ENCODE peak calls at places on chromosomes 13 and 19, in four cellular contexts. One of them, this sample, is unnamed.

GRCh38 chr19:46107371-46107770 is 17.1 kb downstream of the IGFL3 start:
- DNase-seq in sigmoid colon: no peak
- DNase-seq in astrocyte of the spinal cord: peak; percentile 59
- DNase-seq in retinal pigment epithelial cell: no peak
- DNase-seq in this sample: peak; percentile 47

GRCh38 chr19:31264379-31264778 is 84.9 kb downstream of the TSHZ3 start:
- DNase-seq in sigmoid colon: peak; percentile 52
- DNase-seq in astrocyte of the spinal cord: no peak
- DNase-seq in retinal pigment epithelial cell: no peak
- DNase-seq in this sample: no peak

GRCh38 chr19:33780746-33781145 is 15.9 kb upstream of the KCTD15 start:
- DNase-seq in sigmoid colon: no peak
- DNase-seq in astrocyte of the spinal cord: no peak
- DNase-seq in retinal pigment epithelial cell: no peak
- DNase-seq in this sample: no peak

GRCh38 chr13:71320452-71320851 is 546.6 kb downstream of the DACH1 start:
- DNase-seq in sigmoid colon: no peak
- DNase-seq in astrocyte of the spinal cord: peak; percentile 6
- DNase-seq in retinal pigment epithelial cell: no peak
- DNase-seq in this sample: peak; percentile 61

GRCh38 chr13:52051400-52051799 is 26.9 kb downstream of the UTP14C start:
- DNase-seq in sigmoid colon: no peak
- DNase-seq in astrocyte of the spinal cord: no peak
- DNase-seq in retinal pigment epithelial cell: no peak
- DNase-seq in this sample: no peak

GRCh38 chr19:33677745-33678426 is 56.1 kb downstream of the CHST8 start:
- DNase-seq in sigmoid colon: peak; percentile 38
- DNase-seq in astrocyte of the spinal cord: no peak
- DNase-seq in retinal pigment epithelial cell: no peak
- DNase-seq in this sample: no peak

GRCh38 chr19:58088521-58089052 is 9.4 kb downstream of the ZSCAN18 start:
- DNase-seq in sigmoid colon: no peak
- DNase-seq in astrocyte of the spinal cord: no peak
- DNase-seq in retinal pigment epithelial cell: no peak
- DNase-seq in this sample: no peak

GRCh38 chr19:33734913-33735312 is 61.8 kb upstream of the KCTD15 start:
- DNase-seq in sigmoid colon: no peak
- DNase-seq in astrocyte of the spinal cord: no peak
- DNase-seq in retinal pigment epithelial cell: no peak
- DNase-seq in this sample: no peak

GRCh38 chr13:75326173-75327131 is 155.5 kb downstream of the TBC1D4 start:
- DNase-seq in sigmoid colon: no peak
- DNase-seq in astrocyte of the spinal cord: peak; percentile 44
- DNase-seq in retinal pigment epithelial cell: no peak
- DNase-seq in this sample: peak; percentile 79

GRCh38 chr13:53073711-53074110 is 45.1 kb downstream of the OLFM4 start:
- DNase-seq in sigmoid colon: no peak
- DNase-seq in astrocyte of the spinal cord: no peak
- DNase-seq in retinal pigment epithelial cell: no peak
- DNase-seq in this sample: no peak

GRCh38 chr19:46487802-46488445 is 7.7 kb downstream of the PNMA8B start:
- DNase-seq in sigmoid colon: peak; percentile 90
- DNase-seq in astrocyte of the spinal cord: peak; percentile 62
- DNase-seq in retinal pigment epithelial cell: no peak
- DNase-seq in this sample: peak; percentile 78

GRCh38 chr19:18847516-18848463 is 16.0 kb downstream of the UPF1 start:
- DNase-seq in sigmoid colon: no peak
- DNase-seq in astrocyte of the spinal cord: no peak
- DNase-seq in retinal pigment epithelial cell: no peak
- DNase-seq in this sample: peak; percentile 50

GRCh38 chr13:112908342-112908741 is 60.7 kb upstream of the MCF2L start:
- DNase-seq in sigmoid colon: no peak
- DNase-seq in astrocyte of the spinal cord: no peak
- DNase-seq in retinal pigment epithelial cell: no peak
- DNase-seq in this sample: no peak

GRCh38 chr19:571127-571974 is 1.0 kb upstream of the BSG start:
- DNase-seq in sigmoid colon: no peak
- DNase-seq in astrocyte of the spinal cord: no peak
- DNase-seq in retinal pigment epithelial cell: no peak
- DNase-seq in this sample: no peak

GRCh38 chr19:51370230-51370629 is 1.4 kb upstream of the CLDND2 start:
- DNase-seq in sigmoid colon: no peak
- DNase-seq in astrocyte of the spinal cord: no peak
- DNase-seq in retinal pigment epithelial cell: no peak
- DNase-seq in this sample: no peak

GRCh38 chr13:109747524-109747923 is 38.9 kb downstream of the IRS2 start:
- DNase-seq in sigmoid colon: no peak
- DNase-seq in astrocyte of the spinal cord: no peak
- DNase-seq in retinal pigment epithelial cell: no peak
- DNase-seq in this sample: no peak

DNA sequence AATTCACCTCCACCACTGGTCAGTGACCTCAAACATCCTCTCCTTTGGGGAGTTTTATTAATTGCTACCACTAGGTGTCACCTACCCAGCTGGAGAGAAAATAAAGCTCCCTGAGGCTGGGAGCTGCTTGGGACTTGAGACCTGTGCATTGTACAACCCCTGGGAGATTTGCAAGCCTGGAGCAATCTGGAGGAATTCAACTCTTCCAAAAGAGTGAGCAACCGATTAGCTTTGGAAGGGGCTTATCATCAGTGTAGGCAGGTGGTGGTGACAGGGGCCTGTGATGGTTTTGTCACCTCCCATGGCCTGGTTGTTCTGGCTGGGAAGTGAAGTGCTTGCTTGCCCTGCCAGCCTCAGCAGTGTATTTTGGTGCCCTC is 30.2 kb upstream of the FRY start:
- DNase-seq in sigmoid colon: no peak
- DNase-seq in astrocyte of the spinal cord: peak; percentile 41
- DNase-seq in retinal pigment epithelial cell: no peak
- DNase-seq in this sample: peak; percentile 74
- TF ChIP-seq CTCF in sigmoid colon: peak; percentile 27
- TF ChIP-seq CTCF in astrocyte of the spinal cord: peak; percentile 54
- TF ChIP-seq CTCF in retinal pigment epithelial cell: peak; percentile 67
- TF ChIP-seq CTCF in this sample: peak; percentile 56

GRCh38 chr13:45046445-45046844 is 57.1 kb downstream of the GPALPP1 start:
- DNase-seq in sigmoid colon: no peak
- DNase-seq in astrocyte of the spinal cord: no peak
- DNase-seq in retinal pigment epithelial cell: no peak
- DNase-seq in this sample: no peak
- H3K4me3 ChIP-seq in sigmoid colon: peak overlapping the region; percentile 47
- H3K4me3 ChIP-seq in astrocyte of the spinal cord: no peak overlapping the region
- H3K4me3 ChIP-seq in retinal pigment epithelial cell: peak overlapping the region; percentile 61
- H3K4me3 ChIP-seq in this sample: no peak overlapping the region

DNA sequence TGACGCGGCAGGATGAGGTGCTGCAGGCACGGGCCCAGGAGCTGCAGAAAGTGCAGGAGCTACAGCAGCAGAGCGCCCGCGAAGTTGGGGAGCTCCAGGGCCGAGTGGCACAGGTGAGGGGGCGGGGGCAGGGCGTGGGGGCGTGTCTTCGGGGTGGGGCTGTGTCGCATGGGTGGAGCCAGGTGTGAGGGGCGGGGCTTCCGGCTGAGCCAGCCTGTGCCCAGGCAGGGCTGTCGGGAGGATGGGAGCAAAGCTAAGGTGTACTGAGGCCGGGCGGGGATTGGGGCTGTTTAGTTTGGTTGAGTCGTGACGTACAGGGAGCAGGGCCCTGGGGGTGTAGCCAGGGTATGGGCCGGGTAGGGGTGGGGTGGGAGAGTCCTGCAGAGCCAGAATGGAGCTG is 62.3 kb downstream of the KCNC3 start:
- DNase-seq in sigmoid colon: no peak
- DNase-seq in astrocyte of the spinal cord: no peak
- DNase-seq in retinal pigment epithelial cell: no peak
- DNase-seq in this sample: no peak
- TF ChIP-seq CTCF in sigmoid colon: no peak
- TF ChIP-seq CTCF in astrocyte of the spinal cord: no peak
- TF ChIP-seq CTCF in retinal pigment epithelial cell: no peak
- TF ChIP-seq CTCF in this sample: no peak

GRCh38 chr19:36090930-36091695 is 19.8 kb upstream of the OVOL3 start:
- DNase-seq in sigmoid colon: no peak
- DNase-seq in astrocyte of the spinal cord: no peak
- DNase-seq in retinal pigment epithelial cell: no peak
- DNase-seq in this sample: no peak
- H3K4me3 ChIP-seq in sigmoid colon: no peak overlapping the region
- H3K4me3 ChIP-seq in astrocyte of the spinal cord: no peak overlapping the region
- H3K4me3 ChIP-seq in retinal pigment epithelial cell: no peak overlapping the region
- H3K4me3 ChIP-seq in this sample: no peak overlapping the region

DNA sequence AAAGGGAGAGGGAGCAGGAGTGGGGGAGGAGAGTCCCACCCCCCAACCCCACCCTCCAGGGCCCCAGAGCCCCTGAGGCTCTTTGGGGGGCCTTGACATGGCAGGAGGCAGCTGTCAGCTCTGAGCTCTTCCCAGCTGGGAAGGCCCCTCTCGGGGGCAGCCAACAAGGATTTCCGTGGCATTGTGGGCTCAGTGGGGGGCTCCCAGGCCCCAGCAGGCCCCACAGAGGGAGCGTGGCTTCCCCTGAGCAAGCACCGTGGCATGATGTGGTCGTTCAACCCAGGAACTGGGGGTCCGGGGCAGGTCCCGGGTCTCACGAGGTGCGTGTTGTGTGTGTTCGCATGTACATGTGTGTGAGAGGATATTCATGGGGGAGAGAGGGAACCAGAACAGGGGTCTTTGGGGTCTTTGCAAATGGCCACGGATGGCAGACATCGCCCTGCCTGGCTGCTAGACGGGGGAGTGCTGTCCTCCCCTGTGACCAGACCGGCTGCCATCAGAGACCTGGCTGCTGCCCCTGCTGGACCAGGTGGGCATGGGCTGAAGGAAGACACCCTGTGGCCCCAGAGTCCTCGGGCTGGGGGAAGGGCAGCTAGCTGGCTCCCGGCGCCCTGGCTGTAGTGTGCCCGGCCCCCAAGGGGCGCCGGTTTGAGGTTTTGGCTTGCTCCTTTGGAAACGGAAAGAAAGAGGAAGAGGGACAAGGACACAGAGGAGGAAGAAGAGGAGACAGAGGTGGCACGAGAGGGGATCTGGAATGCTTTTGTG is 3.7 kb upstream of the AKAP8L start:
- DNase-seq in sigmoid colon: no peak
- DNase-seq in astrocyte of the spinal cord: no peak
- DNase-seq in retinal pigment epithelial cell: no peak
- DNase-seq in this sample: no peak
- TF ChIP-seq CTCF in sigmoid colon: no peak
- TF ChIP-seq CTCF in astrocyte of the spinal cord: no peak
- TF ChIP-seq CTCF in retinal pigment epithelial cell: no peak
- TF ChIP-seq CTCF in this sample: no peak

DNA sequence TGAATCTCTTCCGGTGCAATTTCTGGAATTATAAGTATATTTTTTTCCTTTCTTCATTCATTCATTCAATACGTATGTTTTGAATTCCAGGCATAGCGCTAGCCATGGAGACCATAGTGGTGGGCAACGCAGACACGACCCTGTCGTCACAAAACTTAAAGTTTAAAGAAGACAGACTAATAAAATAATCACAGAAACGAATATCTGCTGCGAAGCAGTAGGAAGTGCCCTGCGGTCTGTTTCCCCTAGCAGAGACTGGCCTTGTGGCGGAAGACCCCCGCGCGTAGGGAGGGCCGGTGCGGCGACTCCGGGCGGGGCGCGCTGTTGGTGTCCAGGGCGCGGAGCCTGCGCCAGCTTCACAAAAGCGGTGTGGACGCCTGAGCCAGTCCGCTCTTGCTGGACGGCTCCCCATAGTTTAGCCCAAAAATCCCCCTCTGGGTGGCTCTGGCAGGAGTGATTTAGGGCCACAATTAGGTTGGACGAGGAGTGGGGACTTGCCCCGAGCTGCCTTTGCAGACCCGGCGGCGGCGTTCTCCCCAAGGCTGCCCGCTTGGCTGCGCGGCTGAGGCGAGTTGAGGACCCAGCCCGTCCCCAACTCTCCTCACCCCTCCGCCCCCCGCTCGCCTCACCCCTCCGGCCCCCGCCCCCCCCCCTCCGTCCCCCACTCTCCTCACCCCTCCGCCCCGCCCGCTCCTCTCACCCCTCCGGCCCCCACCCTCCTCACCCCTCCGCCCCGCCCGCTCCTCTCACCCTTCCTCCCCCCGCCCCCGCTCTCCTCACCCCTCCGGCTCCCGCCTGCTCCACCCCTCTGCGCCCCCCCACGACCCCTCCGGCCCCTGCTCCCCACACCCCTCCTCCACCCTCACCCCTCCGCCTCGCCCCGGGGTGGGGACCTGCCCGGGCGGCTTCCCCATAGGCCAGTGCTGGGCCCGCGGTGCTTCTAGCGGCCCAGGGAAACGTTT is 14.2 kb upstream of the LATS2 start:
- DNase-seq in sigmoid colon: peak; percentile 73
- DNase-seq in astrocyte of the spinal cord: peak; percentile 49
- DNase-seq in retinal pigment epithelial cell: no peak
- DNase-seq in this sample: peak; percentile 42
- H3K4me3 ChIP-seq in sigmoid colon: peak overlapping the region; percentile 55
- H3K4me3 ChIP-seq in astrocyte of the spinal cord: peak overlapping the region; percentile 44
- H3K4me3 ChIP-seq in retinal pigment epithelial cell: peak overlapping the region; percentile 65
- H3K4me3 ChIP-seq in this sample: peak overlapping the region; percentile 51

GRCh38 chr13:42076309-42076713 is 27.9 kb downstream of the DGKH start:
- DNase-seq in sigmoid colon: no peak
- DNase-seq in astrocyte of the spinal cord: no peak
- DNase-seq in retinal pigment epithelial cell: no peak
- DNase-seq in this sample: no peak

GRCh38 chr13:42073683-42074082 is 25.2 kb downstream of the DGKH start:
- DNase-seq in sigmoid colon: no peak
- DNase-seq in astrocyte of the spinal cord: no peak
- DNase-seq in retinal pigment epithelial cell: no peak
- DNase-seq in this sample: peak; percentile 25

GRCh38 chr13:42075517-42075916 is 27.1 kb downstream of the DGKH start:
- DNase-seq in sigmoid colon: no peak
- DNase-seq in astrocyte of the spinal cord: no peak
- DNase-seq in retinal pigment epithelial cell: no peak
- DNase-seq in this sample: no peak

GRCh38 chr13:42083138-42083770 is 34.8 kb downstream of the DGKH start:
- DNase-seq in sigmoid colon: no peak
- DNase-seq in astrocyte of the spinal cord: no peak
- DNase-seq in retinal pigment epithelial cell: no peak
- DNase-seq in this sample: no peak

DNA sequence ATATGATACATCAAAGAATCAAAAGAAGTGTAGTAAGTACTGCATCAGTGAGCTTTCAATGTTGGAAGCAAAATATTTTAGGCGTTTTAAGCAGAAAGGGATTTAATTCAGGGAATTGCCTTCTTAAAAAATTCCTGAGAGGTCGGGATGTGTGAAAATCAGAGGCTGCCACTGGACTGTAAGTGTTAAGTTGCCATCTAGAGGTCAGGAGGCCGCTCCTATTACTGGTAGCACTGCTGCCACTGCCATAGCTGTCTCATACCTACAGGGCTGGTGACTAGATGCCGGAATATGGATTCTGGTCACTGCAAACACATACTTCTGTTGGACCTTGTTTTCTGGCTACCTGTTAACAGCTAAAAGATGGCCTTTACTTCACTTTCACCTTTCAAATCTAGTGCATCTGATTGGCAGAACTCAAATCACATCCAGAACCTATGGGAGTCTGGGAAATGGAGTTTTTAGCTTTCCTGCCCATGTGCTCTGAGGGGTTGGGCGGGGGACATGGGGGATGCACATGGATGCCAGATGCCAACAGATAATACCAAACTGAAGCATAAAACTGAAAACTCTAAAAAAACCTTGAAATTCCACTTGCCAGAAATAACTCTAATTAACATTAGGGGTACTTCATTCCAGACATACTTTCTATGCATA is 29.8 kb downstream of the DGKH start:
- DNase-seq in sigmoid colon: no peak
- DNase-seq in astrocyte of the spinal cord: no peak
- DNase-seq in retinal pigment epithelial cell: no peak
- DNase-seq in this sample: no peak
- TF ChIP-seq CTCF in sigmoid colon: no peak
- TF ChIP-seq CTCF in astrocyte of the spinal cord: no peak
- TF ChIP-seq CTCF in retinal pigment epithelial cell: peak; percentile 8
- TF ChIP-seq CTCF in this sample: no peak

GRCh38 chr19:41521860-41522555 is 54.0 kb upstream of the CEACAM21 start:
- DNase-seq in sigmoid colon: no peak
- DNase-seq in astrocyte of the spinal cord: no peak
- DNase-seq in retinal pigment epithelial cell: no peak
- DNase-seq in this sample: no peak
- H3K4me3 ChIP-seq in sigmoid colon: peak overlapping the region; percentile 38
- H3K4me3 ChIP-seq in astrocyte of the spinal cord: no peak overlapping the region
- H3K4me3 ChIP-seq in retinal pigment epithelial cell: no peak overlapping the region
- H3K4me3 ChIP-seq in this sample: no peak overlapping the region